ENCODE peak calls at places on chromosome 18, in seven cellular contexts. C is heart left ventricle; N is CD4-positive, CD25-positive, alpha-beta regulatory T cell; Z is SJSA1; M is stomach; I is body of pancreas; H is CD8-positive, alpha-beta memory T cell. U is an unnamed sample.

GRCh38 chr18:59140287-59140885 is 702 bp downstream of the SEC11C start:
- DNase-seq in M (peak), N (no peak), H (no peak), C (no peak), I (peak), Z (no peak), U (peak)

GRCh38 chr18:75284566-75284965 is 74.0 kb downstream of the TSHZ1 start:
- DNase-seq in I (no peak), H (no peak), C (no peak), N (no peak), Z (no peak), M (no peak), U (no peak)

GRCh38 chr18:58041633-58042032 is 2.4 kb upstream of the NEDD4L start:
- DNase-seq in C (no peak), M (no peak), I (no peak), Z (no peak), N (no peak), H (no peak), U (peak)

GRCh38 chr18:74570266-74570665 is 27.4 kb upstream of the ZNF407 start:
- DNase-seq in Z (no peak), N (no peak), H (no peak), I (no peak), C (no peak), M (no peak), U (no peak)

GRCh38 chr18:37844209-37844970 is 278.8 kb upstream of the CELF4 start:
- DNase-seq in M (no peak), C (no peak), I (no peak), N (no peak), Z (no peak), H (no peak), U (no peak)

GRCh38 chr18:10588975-10589374 is 63.1 kb downstream of the NAPG start:
- DNase-seq in M (no peak), Z (no peak), I (no peak), C (no peak), H (no peak), N (no peak), U (no peak)

GRCh38 chr18:2905802-2906521 is 59.2 kb downstream of the EMILIN2 start:
- DNase-seq in C (peak), N (peak), I (no peak), H (peak), Z (peak), M (peak), U (peak)

GRCh38 chr18:14026199-14026598 is 106.0 kb downstream of the ZNF519 start:
- DNase-seq in N (no peak), I (no peak), Z (no peak), C (no peak), M (no peak), H (no peak), U (no peak)

GRCh38 chr18:23812566-23813440 is 123.5 kb downstream of the LAMA3 start:
- DNase-seq in H (peak), I (no peak), Z (peak), C (no peak), N (peak), M (no peak), U (no peak)

GRCh38 chr18:67216846-67217245 is 299.7 kb downstream of the DSEL start:
- DNase-seq in H (no peak), Z (no peak), N (no peak), C (no peak), I (no peak), M (no peak), U (no peak)

GRCh38 chr18:33558529-33558928 is 19.5 kb upstream of the ASXL3 start:
- DNase-seq in N (no peak), H (no peak), I (no peak), M (no peak), Z (no peak), C (no peak), U (no peak)

GRCh38 chr18:77647472-77647871 is 397.8 kb downstream of the GALR1 start:
- DNase-seq in M (no peak), C (no peak), N (no peak), Z (no peak), H (no peak), I (no peak), U (no peak)

GRCh38 chr18:79937103-79937860 is 14.2 kb downstream of the SLC66A2 start:
- DNase-seq in M (no peak), I (peak), N (no peak), Z (no peak), C (no peak), H (no peak), U (peak)

DNA sequence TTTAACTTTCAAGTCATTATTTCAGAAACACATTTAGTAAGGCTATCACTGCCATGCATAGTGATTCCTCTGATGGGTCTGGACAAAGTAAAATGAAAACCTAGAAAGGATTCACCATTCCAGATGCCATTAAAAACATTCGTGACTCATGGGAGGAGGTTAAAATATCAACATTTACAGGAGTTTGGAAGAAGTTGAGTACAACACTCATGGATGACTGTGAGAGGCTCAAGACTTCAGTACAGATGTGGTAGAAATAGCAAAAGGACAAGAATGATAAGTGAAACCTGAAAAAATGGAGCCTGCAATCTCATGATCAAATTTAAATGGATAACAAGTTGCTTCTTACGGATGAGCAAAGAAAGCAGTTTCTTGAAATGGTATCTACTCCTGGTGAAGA is 5.8 kb upstream of the TWSG1 start:
- DNase-seq in I (no peak), M (no peak), Z (no peak), N (no peak), C (no peak), H (no peak), U (no peak)
- H3K4me3 ChIP-seq in I (no peak), M (no peak), Z (no peak), N (no peak), C (no peak), H (no peak), U (no peak)

GRCh38 chr18:34730774-34731173 is 20.7 kb downstream of the DTNA start:
- DNase-seq in N (no peak), M (no peak), I (no peak), C (no peak), H (no peak), Z (no peak), U (no peak)

GRCh38 chr18:34723143-34723542 is 13.0 kb downstream of the DTNA start:
- DNase-seq in C (no peak), I (no peak), M (no peak), Z (no peak), N (no peak), H (no peak), U (no peak)

GRCh38 chr18:34729264-34729663 is 19.2 kb downstream of the DTNA start:
- DNase-seq in M (no peak), I (no peak), C (no peak), Z (peak), N (no peak), H (no peak), U (no peak)

GRCh38 chr18:34729740-34730338 is 19.7 kb downstream of the DTNA start:
- DNase-seq in M (no peak), N (no peak), Z (no peak), C (no peak), I (no peak), H (no peak), U (no peak)

GRCh38 chr18:34726286-34727004 is 16.3 kb downstream of the DTNA start:
- DNase-seq in C (no peak), N (no peak), Z (no peak), H (no peak), M (no peak), I (no peak), U (no peak)
- H3K27ac ChIP-seq in C (no peak), N (no peak), Z (no peak), H (no peak), M (no peak), I (no peak), U (no peak)

GRCh38 chr18:55509631-55510372 is 78.2 kb downstream of the TCF4 start:
- DNase-seq in C (peak), I (no peak), N (no peak), Z (peak), M (no peak), H (no peak), U (no peak)

GRCh38 chr18:55511277-55511676 is 76.7 kb downstream of the TCF4 start:
- DNase-seq in H (no peak), I (no peak), Z (no peak), M (no peak), N (no peak), C (no peak), U (no peak)

GRCh38 chr18:55513199-55513598 is 74.8 kb downstream of the TCF4 start:
- DNase-seq in I (no peak), N (no peak), C (no peak), M (no peak), Z (no peak), H (no peak), U (no peak)

GRCh38 chr18:55508637-55509036 is 79.4 kb downstream of the TCF4 start:
- DNase-seq in N (no peak), I (no peak), C (no peak), Z (no peak), M (no peak), H (no peak), U (no peak)

DNA sequence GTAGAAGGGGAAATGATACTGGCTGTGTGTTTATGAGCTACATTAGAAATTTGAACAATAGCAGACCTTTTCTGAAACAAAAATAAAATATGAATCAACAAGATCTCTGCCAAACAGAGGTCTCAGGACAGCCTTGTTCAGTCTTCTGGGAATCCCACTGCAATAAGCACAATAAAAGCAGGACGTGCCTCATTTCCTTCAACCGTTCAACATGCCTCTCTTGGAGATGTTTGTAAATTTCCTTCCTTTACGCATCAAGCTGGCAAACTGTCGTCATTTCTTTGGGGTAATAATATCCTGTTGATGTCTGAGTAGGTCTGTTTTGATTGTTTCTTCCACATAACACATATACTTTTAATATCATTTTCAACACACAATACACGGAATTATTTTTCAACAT is 77.2 kb downstream of the TCF4 start:
- DNase-seq in I (no peak), M (no peak), Z (peak), C (peak), H (no peak), N (no peak), U (no peak)
- H3K4me3 ChIP-seq in I (no peak), M (no peak), Z (no peak), C (peak), H (no peak), N (peak), U (no peak)

DNA sequence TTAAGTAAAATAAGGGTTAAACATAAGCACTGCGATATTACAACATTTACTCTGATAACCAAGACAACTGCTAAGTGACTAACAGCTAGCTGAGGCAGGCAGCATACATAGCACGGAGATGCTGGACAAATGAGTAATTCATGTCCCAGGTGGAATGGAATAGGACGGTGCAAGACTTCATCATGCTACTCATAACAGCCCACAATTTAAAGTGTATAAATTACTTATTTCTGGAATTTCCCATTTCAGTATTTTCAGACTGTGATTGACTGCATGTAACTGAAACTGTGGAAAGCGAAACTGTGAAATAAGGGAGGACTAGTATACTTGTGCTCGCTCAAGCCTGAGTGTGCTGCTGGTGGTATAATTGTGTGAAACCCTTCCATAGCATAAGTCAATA is 12.9 kb downstream of the IER3IP1 start:
- DNase-seq in H (no peak), N (no peak), C (no peak), I (no peak), Z (no peak), M (no peak), U (no peak)
- H3K27ac ChIP-seq in H (no peak), N (no peak), C (no peak), I (no peak), Z (no peak), M (no peak), U (no peak)

GRCh38 chr18:54828986-54829385 is 709 bp downstream of the RAB27B start:
- DNase-seq in I (no peak), Z (no peak), H (no peak), C (no peak), N (no peak), M (no peak), U (no peak)
- H3K4me3 ChIP-seq in I (peak), Z (peak), H (peak), C (peak), N (peak), M (peak), U (peak)